ENCODE peak calls at places on chromosomes 3 and 15, in seven cellular contexts. E is lung, X is ovary, Z is Peyer's patch, W is breast epithelium, T is HL-60, L is spleen. K is an unnamed sample.

GRCh38 chr3:103862415-103862814 is 1427.6 kb downstream of the ZPLD1 start:
- DNase-seq in E (no peak), X (no peak), Z (no peak), W (no peak), T (no peak), L (no peak), K (no peak)

GRCh38 chr3:42758126-42758525 is 14.9 kb downstream of the CCDC13 start:
- DNase-seq in E (no peak), X (no peak), Z (no peak), W (no peak), T (no peak), L (no peak), K (peak)

GRCh38 chr15:22968356-22968755 is 11.8 kb downstream of the CYFIP1 start:
- DNase-seq in E (no peak), X (no peak), Z (peak), W (no peak), T (no peak), L (peak), K (no peak)

GRCh38 chr3:12287727-12288465 is 974 bp upstream of the PPARG start:
- DNase-seq in E (no peak), X (peak), Z (peak), W (no peak), T (peak), L (peak), K (no peak)

GRCh38 chr3:105906834-105907233 is 38.0 kb upstream of the CBLB start:
- DNase-seq in E (peak), X (no peak), Z (no peak), W (peak), T (peak), L (no peak), K (peak)

GRCh38 chr3:98765721-98766120 is 2.6 kb downstream of the ST3GAL6 start:
- DNase-seq in E (no peak), X (no peak), Z (no peak), W (no peak), T (no peak), L (no peak), K (no peak)

GRCh38 chr15:83973816-83974215 is 261.8 kb upstream of the GOLGA6L4 start:
- DNase-seq in E (no peak), X (no peak), Z (no peak), W (no peak), T (no peak), L (no peak), K (no peak)

GRCh38 chr15:29636921-29637320 is 185.3 kb downstream of the TJP1 start:
- DNase-seq in E (no peak), X (no peak), Z (no peak), W (no peak), T (no peak), L (no peak), K (no peak)

GRCh38 chr15:101175396-101175795 is 76.5 kb downstream of the CHSY1 start:
- DNase-seq in E (no peak), X (no peak), Z (no peak), W (no peak), T (peak), L (peak), K (no peak)

GRCh38 chr15:101578443-101578894 is 73.7 kb downstream of the TM2D3 start:
- DNase-seq in E (no peak), X (peak), Z (peak), W (no peak), T (peak), L (no peak), K (no peak)

GRCh38 chr3:14768182-14768790 is 50.5 kb upstream of the FGD5 start:
- DNase-seq in E (peak), X (no peak), Z (no peak), W (no peak), T (no peak), L (peak), K (no peak)

GRCh38 chr3:141047168-141047567 is 4.0 kb upstream of the SPSB4 start:
- DNase-seq in E (no peak), X (no peak), Z (no peak), W (no peak), T (no peak), L (no peak), K (no peak)

GRCh38 chr15:47743385-47743784 is 26.1 kb downstream of the SEMA6D start:
- DNase-seq in E (no peak), X (no peak), Z (no peak), W (no peak), T (no peak), L (no peak), K (no peak)

GRCh38 chr3:175207361-175207760 is 348.2 kb downstream of the NAALADL2 start:
- DNase-seq in E (no peak), X (no peak), Z (no peak), W (no peak), T (no peak), L (no peak), K (no peak)

GRCh38 chr3:177487635-177488186 is 290.4 kb upstream of the TBL1XR1 start:
- DNase-seq in E (no peak), X (no peak), Z (no peak), W (no peak), T (no peak), L (no peak), K (no peak)

GRCh38 chr15:63551400-63551799 is 45.8 kb upstream of the FBXL22 start:
- DNase-seq in E (no peak), X (no peak), Z (no peak), W (no peak), T (no peak), L (no peak), K (no peak)

GRCh38 chr15:60511351-60512157 is 32.6 kb upstream of the ICE2 start:
- DNase-seq in E (no peak), X (no peak), Z (no peak), W (no peak), T (no peak), L (no peak), K (no peak)

GRCh38 chr15:69373406-69373805 is 40.7 kb upstream of the KIF23 start:
- DNase-seq in E (no peak), X (no peak), Z (no peak), W (no peak), T (no peak), L (no peak), K (no peak)

DNA sequence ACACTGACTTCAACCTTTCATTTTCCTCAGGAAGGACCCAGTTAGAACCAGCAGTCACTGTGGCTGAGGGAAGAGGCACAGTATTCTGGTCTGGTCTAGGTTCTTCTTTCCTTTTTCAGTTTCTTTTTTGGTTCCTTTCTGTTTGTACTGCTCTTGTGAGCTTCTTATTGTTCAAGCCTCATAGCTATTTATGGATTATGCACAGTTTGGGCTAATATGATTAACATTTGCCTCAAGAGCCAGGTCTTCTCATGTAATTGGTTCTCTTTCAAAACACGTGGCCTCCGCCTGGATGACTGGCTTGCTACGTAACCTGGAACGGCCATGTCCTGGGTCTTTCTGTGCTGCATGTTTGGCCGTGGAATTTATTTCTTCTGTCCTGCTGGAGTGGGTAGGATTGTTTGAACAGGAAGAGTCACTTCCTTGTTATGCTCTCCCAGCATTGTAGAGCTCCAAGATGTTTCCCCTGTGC is 43.3 kb downstream of the RBMS3 start:
- DNase-seq in E (peak), X (peak), Z (peak), W (no peak), T (no peak), L (peak), K (peak)
- H3K27ac ChIP-seq in E (peak), X (peak), Z (no peak), W (peak), T (no peak), L (peak), K (peak)

GRCh38 chr3:71045917-71046282 is 537.6 kb downstream of the FOXP1 start:
- DNase-seq in E (no peak), X (no peak), Z (no peak), W (no peak), T (no peak), L (no peak), K (no peak)

GRCh38 chr3:71048948-71049347 is 534.6 kb downstream of the FOXP1 start:
- DNase-seq in E (no peak), X (no peak), Z (no peak), W (no peak), T (no peak), L (no peak), K (no peak)

GRCh38 chr3:71047616-71048531 is 535.7 kb downstream of the FOXP1 start:
- DNase-seq in E (no peak), X (no peak), Z (no peak), W (no peak), T (no peak), L (no peak), K (no peak)

GRCh38 chr3:71046791-71047190 is 536.7 kb downstream of the FOXP1 start:
- DNase-seq in E (no peak), X (no peak), Z (no peak), W (no peak), T (no peak), L (no peak), K (no peak)

DNA sequence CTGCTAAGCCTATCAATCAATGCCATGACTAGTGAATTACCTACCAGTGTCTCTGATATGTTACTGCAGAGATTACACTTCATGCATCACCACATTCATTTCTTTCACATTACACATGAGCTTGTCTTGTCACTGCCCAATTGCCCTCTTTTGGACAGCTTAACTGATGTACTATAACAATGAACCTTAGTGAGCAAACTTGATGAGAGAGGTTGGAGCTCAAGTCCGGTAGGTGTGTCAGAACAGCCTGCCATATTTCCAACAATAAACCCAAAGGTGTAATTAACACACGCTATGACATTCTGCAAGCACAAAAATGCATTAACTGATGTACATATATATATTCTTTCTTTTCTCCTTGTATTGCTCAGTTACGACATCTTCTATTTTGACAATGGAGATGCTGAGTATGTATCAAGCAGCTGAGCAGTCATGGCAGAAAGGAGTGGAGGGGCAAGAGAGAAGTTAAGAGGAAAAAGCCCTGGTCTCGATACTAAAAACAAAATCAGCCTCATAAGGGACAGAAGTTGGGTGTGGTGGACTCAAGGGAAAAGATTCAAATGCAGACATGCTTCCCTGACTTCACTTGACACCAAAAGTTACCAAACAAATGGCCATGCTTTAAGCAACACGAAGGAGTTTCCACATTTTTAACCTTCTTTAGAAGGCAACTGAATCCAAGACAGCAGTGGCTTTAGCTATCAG is 538.2 kb downstream of the FOXP1 start:
- DNase-seq in E (no peak), X (no peak), Z (no peak), W (no peak), T (no peak), L (no peak), K (no peak)
- H3K4me3 ChIP-seq in E (no peak), X (no peak), Z (no peak), W (no peak), T (no peak), L (no peak), K (no peak)

DNA sequence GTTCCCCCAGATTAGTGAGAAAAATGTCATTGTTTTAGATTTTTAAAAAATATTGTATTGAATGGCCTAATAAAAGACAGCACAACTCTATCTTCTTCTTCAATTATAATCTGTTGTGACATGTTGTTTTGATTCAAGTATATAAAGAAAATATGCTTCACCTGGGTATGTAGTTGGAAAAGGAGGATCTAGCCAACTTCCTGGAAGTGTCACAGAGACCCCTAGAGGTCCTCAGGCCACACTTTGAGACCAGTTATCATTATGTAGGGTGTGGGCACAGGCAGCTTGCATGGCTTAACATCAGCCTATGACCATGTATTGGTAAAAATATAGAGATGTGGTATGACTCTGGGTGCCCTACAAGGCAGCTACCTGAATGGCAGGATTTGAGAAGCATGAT is 14.7 kb upstream of the RYR3 start:
- DNase-seq in E (no peak), X (no peak), Z (no peak), W (no peak), T (no peak), L (no peak), K (no peak)
- TF ChIP-seq CTCF in E (no peak), X (no peak), Z (no peak), W (no peak), T (no peak), L (no peak), K (no peak)

DNA sequence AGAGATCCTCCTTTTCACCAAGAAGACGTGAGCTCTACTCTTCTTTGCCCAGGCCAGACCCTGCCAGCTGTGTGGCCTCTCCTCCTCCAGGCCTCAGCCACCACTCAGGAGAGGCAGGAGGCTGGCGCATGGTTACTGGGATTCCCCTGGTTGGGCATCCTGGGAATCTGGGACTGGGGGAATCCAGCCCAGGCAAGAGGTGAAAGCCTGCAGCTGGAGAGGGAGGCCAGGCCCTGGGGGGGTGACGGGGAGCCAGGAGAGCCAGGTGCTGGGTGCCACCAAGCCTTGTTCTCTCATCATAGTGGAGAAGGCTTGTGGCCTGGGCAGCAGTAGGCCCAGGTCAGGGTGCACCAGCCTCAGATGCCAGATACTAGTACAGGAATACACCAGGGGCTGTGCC is 6.2 kb downstream of the CCDC9B start:
- DNase-seq in E (no peak), X (no peak), Z (no peak), W (no peak), T (no peak), L (no peak), K (no peak)
- H3K27ac ChIP-seq in E (peak), X (no peak), Z (peak), W (peak), T (peak), L (peak), K (peak)

GRCh38 chr3:87997298-87997697 is 61.5 kb downstream of the CGGBP1 start:
- DNase-seq in E (no peak), X (no peak), Z (peak), W (no peak), T (peak), L (no peak), K (no peak)

GRCh38 chr3:88003115-88003755 is 55.6 kb downstream of the CGGBP1 start:
- DNase-seq in E (no peak), X (no peak), Z (no peak), W (no peak), T (peak), L (no peak), K (no peak)

GRCh38 chr3:87997966-87998365 is 60.8 kb downstream of the CGGBP1 start:
- DNase-seq in E (no peak), X (no peak), Z (no peak), W (no peak), T (no peak), L (no peak), K (no peak)

GRCh38 chr3:88002448-88002847 is 56.4 kb downstream of the CGGBP1 start:
- DNase-seq in E (no peak), X (no peak), Z (no peak), W (no peak), T (no peak), L (no peak), K (no peak)

GRCh38 chr3:88000853-88001252 is 58.0 kb downstream of the CGGBP1 start:
- DNase-seq in E (no peak), X (no peak), Z (peak), W (no peak), T (peak), L (no peak), K (no peak)
- H3K4me3 ChIP-seq in E (no peak), X (no peak), Z (peak), W (no peak), T (no peak), L (no peak), K (peak)

DNA sequence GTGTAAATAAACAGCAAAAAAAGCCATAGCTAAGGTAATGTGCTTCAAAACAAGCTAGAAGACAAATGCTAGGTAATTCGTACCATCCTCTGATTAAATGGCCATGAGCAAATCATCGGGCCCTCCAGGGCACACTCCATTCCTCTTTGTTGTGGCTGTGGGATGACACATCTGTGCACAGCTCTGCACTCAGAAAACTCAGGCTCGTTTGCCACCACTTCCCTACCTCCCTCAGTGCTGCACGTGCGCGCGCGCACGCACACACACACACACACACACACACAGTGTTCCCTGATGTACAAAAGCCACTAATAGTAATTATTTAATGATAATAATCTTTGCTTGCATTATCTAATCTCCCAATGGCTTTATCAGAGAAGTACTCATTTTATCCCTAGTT is 336.6 kb downstream of the FEZF2 start:
- DNase-seq in E (no peak), X (no peak), Z (no peak), W (no peak), T (no peak), L (no peak), K (no peak)
- TF ChIP-seq CTCF in E (no peak), X (no peak), Z (no peak), W (no peak), T (no peak), L (no peak), K (no peak)

GRCh38 chr3:171833006-171833405 is 10.1 kb upstream of the TMEM212 start:
- DNase-seq in E (no peak), X (no peak), Z (no peak), W (no peak), T (no peak), L (no peak), K (no peak)
- H3K27ac ChIP-seq in E (peak), X (peak), Z (no peak), W (peak), T (no peak), L (no peak), K (no peak)

DNA sequence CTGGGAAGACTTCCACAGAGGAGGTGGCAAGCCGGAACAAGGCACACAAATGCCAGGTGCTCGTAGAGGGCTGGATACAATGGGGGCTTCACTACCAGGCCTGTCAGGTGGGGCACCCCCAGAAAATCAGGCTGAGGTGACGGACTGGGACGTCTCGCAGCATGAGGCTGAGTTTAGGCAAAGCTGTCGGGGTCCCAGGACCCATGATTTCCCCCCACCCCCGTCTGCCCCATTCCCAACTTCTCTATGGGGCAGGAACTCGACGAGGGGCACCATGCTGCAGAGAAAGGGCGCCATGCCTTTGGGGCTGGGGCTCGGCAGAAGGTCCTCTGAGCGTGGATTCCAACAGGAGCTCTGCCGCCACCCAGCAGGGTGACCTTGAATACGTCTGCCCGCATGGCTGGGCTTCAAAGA is 65.7 kb upstream of the HES1 start:
- DNase-seq in E (no peak), X (no peak), Z (no peak), W (peak), T (no peak), L (no peak), K (no peak)
- H3K4me3 ChIP-seq in E (no peak), X (no peak), Z (peak), W (peak), T (no peak), L (peak), K (peak)